ENCODE peak calls at places on chromosomes 11 and 22, in four cellular contexts. W is H9, B is IMR-90, F is H1. U is an unnamed sample.

GRCh38 chr22:35742342-35743100 is 24.8 kb downstream of the APOL5 start:
- DNase-seq in W (no peak), B (peak; percentile 81), F (no peak), U (peak; percentile 48)

GRCh38 chr11:130999086-130999485 is 82.8 kb upstream of the SNX19 start:
- DNase-seq in W (no peak), B (peak; percentile 58), F (no peak), U (no peak)

GRCh38 chr11:28713850-28714249 is 605.7 kb downstream of the METTL15 start:
- DNase-seq in W (no peak), B (peak; percentile 58), F (no peak), U (no peak)

GRCh38 chr11:79244175-79244804 is 196.5 kb downstream of the TENM4 start:
- DNase-seq in W (no peak), B (peak; percentile 97), F (no peak), U (no peak)

GRCh38 chr11:47552581-47553416 is at the start of gene CELF1:
- DNase-seq in W (peak; percentile 92), B (peak; percentile 83), F (peak; percentile 91), U (peak; percentile 95)

GRCh38 chr11:101586965-101587364 is 3.2 kb upstream of the TRPC6 start:
- DNase-seq in W (no peak), B (no peak), F (no peak), U (no peak)

GRCh38 chr11:113376156-113376555 is 11.4 kb upstream of the ANKK1 start:
- DNase-seq in W (no peak), B (peak; percentile 30), F (no peak), U (no peak)

GRCh38 chr11:41431784-41432183 is 27.7 kb downstream of the LRRC4C start:
- DNase-seq in W (no peak), B (no peak), F (no peak), U (peak; percentile 69)

GRCh38 chr11:1505480-1505879 is 18.9 kb upstream of the MOB2 start:
- DNase-seq in W (peak; percentile 67), B (no peak), F (no peak), U (peak; percentile 59)

GRCh38 chr11:65852508-65853248 is 5.3 kb downstream of the CFL1 start:
- DNase-seq in W (peak; percentile 31), B (no peak), F (no peak), U (no peak)

GRCh38 chr11:65855927-65856363 is 2.0 kb downstream of the CFL1 start:
- DNase-seq in W (peak; percentile 20), B (no peak), F (no peak), U (no peak)

GRCh38 chr11:65854871-65855837 is 2.8 kb downstream of the CFL1 start:
- DNase-seq in W (peak; percentile 21), B (no peak), F (no peak), U (no peak)

GRCh38 chr11:65853249-65853979 is 4.6 kb downstream of the CFL1 start:
- DNase-seq in W (peak; percentile 54), B (no peak), F (no peak), U (peak; percentile 42)

GRCh38 chr11:65854161-65854592 is 3.8 kb downstream of the CFL1 start:
- DNase-seq in W (peak; percentile 19), B (no peak), F (no peak), U (peak; percentile 0)
- H3K23ac ChIP-seq in W (no peak overlapping the region), B (no peak overlapping the region), F (no peak overlapping the region), U (no peak overlapping the region)

GRCh38 chr11:110782616-110783015 is 70.4 kb upstream of the ARHGAP20 start:
- DNase-seq in W (no peak), B (peak; percentile 22), F (no peak), U (no peak)

GRCh38 chr11:110787680-110788079 is 75.4 kb upstream of the ARHGAP20 start:
- DNase-seq in W (no peak), B (no peak), F (no peak), U (no peak)

GRCh38 chr11:110785398-110785797 is 73.2 kb upstream of the ARHGAP20 start:
- DNase-seq in W (no peak), B (no peak), F (no peak), U (no peak)

DNA sequence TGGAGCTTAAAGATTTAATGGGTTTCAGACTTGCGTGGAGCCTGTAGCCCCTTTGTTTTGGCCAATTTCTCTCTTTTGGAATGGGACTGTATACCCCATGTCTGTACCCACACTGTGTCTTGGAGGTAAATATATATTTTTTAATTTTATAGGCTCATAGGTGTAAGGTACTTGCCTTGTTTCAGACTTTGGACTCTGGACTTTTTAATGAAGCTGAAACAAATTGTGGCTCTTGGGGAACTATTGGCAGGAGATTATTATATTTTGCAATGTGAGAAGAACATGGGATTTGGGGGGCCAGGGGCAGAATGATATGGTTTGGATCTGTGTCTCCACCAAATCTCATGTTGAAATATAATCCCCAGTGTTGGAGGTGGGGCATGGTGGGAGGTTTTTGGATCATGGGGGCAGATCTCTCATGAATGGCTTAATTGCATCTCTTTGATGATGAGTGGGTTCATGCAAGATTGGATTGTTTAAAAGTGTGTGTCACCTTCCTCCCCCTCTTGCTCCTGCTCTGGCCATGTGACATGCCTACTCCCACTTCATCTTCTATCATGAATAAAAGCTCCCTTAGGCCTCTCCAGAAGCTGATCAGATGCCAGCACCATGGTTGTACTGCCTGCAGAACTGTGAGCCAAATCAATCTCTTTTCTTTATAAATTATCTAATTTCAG is 74.1 kb upstream of the ARHGAP20 start:
- DNase-seq in W (no peak), B (no peak), F (no peak), U (no peak)
- H4K5ac ChIP-seq in W (no peak overlapping the region), B (no peak overlapping the region), F (no peak overlapping the region), U (no peak overlapping the region)

DNA sequence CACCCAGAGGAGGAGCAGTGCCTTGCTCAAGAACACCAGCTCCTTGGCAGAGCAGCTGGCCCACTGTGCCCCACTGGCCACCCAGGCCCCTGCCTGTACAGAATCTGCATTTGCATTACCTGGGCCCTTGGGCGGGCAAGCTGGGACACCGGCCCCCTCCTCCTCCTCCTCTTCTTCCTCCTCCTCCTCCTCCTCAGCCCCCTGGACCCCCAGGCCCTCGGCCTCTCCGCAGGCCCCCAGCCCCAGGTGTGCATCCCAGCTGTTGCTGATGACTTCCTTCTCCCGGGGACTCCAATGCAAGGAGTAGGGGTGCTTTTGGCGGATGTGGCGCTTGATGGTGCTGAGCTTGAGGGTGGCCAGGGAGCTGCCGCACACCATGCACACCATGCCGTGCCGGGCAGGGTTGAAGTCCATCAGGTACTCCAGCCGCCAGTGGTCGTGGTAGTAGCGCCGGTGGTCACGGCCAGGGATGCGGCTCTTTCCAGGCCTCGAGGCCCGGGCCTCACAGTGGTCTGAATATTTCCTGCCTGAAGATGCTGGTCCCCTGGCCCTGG is 2.8 kb downstream of the ZFTA start:
- DNase-seq in W (no peak), B (no peak), F (no peak), U (no peak)
- H3K18ac ChIP-seq in W (no peak overlapping the region), B (no peak overlapping the region), F (no peak overlapping the region), U (no peak overlapping the region)

GRCh38 chr11:86014221-86014620 is 54.7 kb downstream of the PICALM start:
- DNase-seq in W (no peak), B (no peak), F (no peak), U (no peak)

GRCh38 chr11:86013718-86014117 is 55.2 kb downstream of the PICALM start:
- DNase-seq in W (no peak), B (no peak), F (no peak), U (no peak)

GRCh38 chr11:86015699-86016098 is 53.2 kb downstream of the PICALM start:
- DNase-seq in W (no peak), B (no peak), F (no peak), U (no peak)

GRCh38 chr11:86018249-86018648 is 50.6 kb downstream of the PICALM start:
- DNase-seq in W (no peak), B (no peak), F (no peak), U (no peak)

GRCh38 chr11:86016451-86016850 is 52.4 kb downstream of the PICALM start:
- DNase-seq in W (no peak), B (no peak), F (no peak), U (no peak)
- H3K23ac ChIP-seq in W (no peak overlapping the region), B (peak overlapping the region; percentile 60), F (no peak overlapping the region), U (no peak overlapping the region)

GRCh38 chr22:49431559-49431958 is 396.1 kb downstream of the BRD1 start:
- DNase-seq in W (no peak), B (no peak), F (no peak), U (no peak)
- H4K5ac ChIP-seq in W (no peak overlapping the region), B (no peak overlapping the region), F (no peak overlapping the region), U (no peak overlapping the region)

GRCh38 chr22:48706934-48707748 is 1120.5 kb downstream of the BRD1 start:
- DNase-seq in W (no peak), B (no peak), F (no peak), U (no peak)
- H3K18ac ChIP-seq in W (no peak overlapping the region), B (no peak overlapping the region), F (no peak overlapping the region), U (no peak overlapping the region)

GRCh38 chr22:44677299-44678244 is 24.4 kb upstream of the PRR5 start:
- DNase-seq in W (no peak), B (no peak), F (no peak), U (no peak)

GRCh38 chr22:44680481-44680894 is 21.5 kb upstream of the PRR5 start:
- DNase-seq in W (no peak), B (no peak), F (no peak), U (no peak)

GRCh38 chr22:44680058-44680457 is 21.9 kb upstream of the PRR5 start:
- DNase-seq in W (no peak), B (no peak), F (no peak), U (no peak)

GRCh38 chr22:44678245-44678979 is 23.6 kb upstream of the PRR5 start:
- DNase-seq in W (no peak), B (no peak), F (no peak), U (no peak)

GRCh38 chr22:44678980-44679647 is 22.9 kb upstream of the PRR5 start:
- DNase-seq in W (no peak), B (no peak), F (no peak), U (no peak)
- H3K23ac ChIP-seq in W (no peak overlapping the region), B (no peak overlapping the region), F (no peak overlapping the region), U (no peak overlapping the region)

DNA sequence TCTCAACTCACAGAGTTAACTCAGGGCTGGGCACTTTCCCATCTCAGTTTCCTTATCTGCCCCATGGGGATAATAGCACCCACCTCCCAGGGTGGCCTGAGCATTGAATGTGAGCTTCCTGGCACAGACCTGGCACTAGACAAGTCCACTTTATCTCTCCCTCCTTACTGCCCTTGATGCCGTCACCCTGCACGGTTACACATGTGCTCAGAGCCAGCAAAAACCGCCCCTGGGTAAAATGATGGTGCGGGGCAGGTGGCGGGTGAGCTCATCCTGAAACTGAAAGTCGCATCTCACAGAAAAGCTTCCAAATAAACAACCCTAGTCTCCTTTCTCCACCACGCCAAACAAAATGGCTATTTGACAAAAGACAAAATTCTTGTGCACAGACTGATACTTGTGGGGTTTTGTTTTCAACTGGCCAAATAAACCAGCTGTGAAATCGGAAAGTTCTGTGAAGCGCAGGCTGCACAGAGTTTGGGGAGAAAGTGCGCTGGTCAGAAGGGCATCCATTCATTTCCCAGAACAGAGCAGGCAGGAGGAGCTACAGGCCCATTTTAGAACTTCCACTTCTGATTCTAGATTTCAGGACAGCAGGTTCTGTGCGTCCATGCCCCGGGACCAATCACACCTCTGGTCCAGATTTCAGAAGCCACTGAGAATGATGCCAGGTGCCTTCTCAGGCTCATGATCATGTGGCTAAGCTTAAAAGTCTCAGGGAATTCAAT is 138.1 kb downstream of the SHANK2 start:
- DNase-seq in W (no peak), B (no peak), F (no peak), U (no peak)
- H4K5ac ChIP-seq in W (no peak overlapping the region), B (no peak overlapping the region), F (no peak overlapping the region), U (no peak overlapping the region)

U was measured in mesendoderm.